ENCODE peak calls at places on chromosomes 12 and 14, in seven cellular contexts. I is HCT116, W is breast epithelium, B is H1, P is endothelial cell of umbilical vein, C is suprapubic skin, L is stomach. Q is an unnamed sample. For H3K4me1, the result is how much of the 10 kb centered on the place peaks cover.

GRCh38 chr12:27922591-27923139 is 49.9 kb downstream of the PTHLH start:
- DNase-seq in C (no peak), I (no peak), W (peak), P (peak), B (no peak), L (no peak), Q (no peak)

GRCh38 chr12:105922670-105923102 is 216.1 kb downstream of the NUAK1 start:
- DNase-seq in C (no peak), L (no peak), I (no peak), W (no peak), B (no peak), P (peak), Q (no peak)

GRCh38 chr14:63727231-63727735 is 582 bp downstream of the SGPP1 start:
- DNase-seq in C (peak), I (no peak), W (no peak), P (peak), B (no peak), L (peak), Q (peak)

GRCh38 chr14:24952851-24953666 is 96.9 kb downstream of the STXBP6 start:
- DNase-seq in L (no peak), W (no peak), P (no peak), B (no peak), I (no peak), C (no peak), Q (no peak)

GRCh38 chr12:1473418-1473817 is 121.0 kb downstream of the FBXL14 start:
- DNase-seq in I (no peak), L (no peak), B (no peak), W (peak), C (no peak), P (peak), Q (peak)

GRCh38 chr12:21675641-21676040 is 18.0 kb upstream of the LDHB start:
- DNase-seq in B (no peak), C (no peak), I (no peak), L (no peak), P (no peak), W (no peak), Q (no peak)

GRCh38 chr12:51339750-51340149 is 6.7 kb downstream of the CELA1 start:
- DNase-seq in I (no peak), B (no peak), C (no peak), W (no peak), L (no peak), P (no peak), Q (no peak)

GRCh38 chr12:120468846-120469449 is 600 bp downstream of the SRSF9 start:
- DNase-seq in L (peak), P (peak), I (no peak), C (peak), B (no peak), W (no peak), Q (peak)

GRCh38 chr12:52361553-52361952 is 5.7 kb downstream of the KRT85 start:
- DNase-seq in I (no peak), B (no peak), L (no peak), P (no peak), C (peak), W (no peak), Q (no peak)

GRCh38 chr14:60506462-60506984 is 2.4 kb upstream of the SIX6 start:
- DNase-seq in L (no peak), P (no peak), C (no peak), W (no peak), I (no peak), B (no peak), Q (no peak)

GRCh38 chr14:81198651-81199050 is 22.1 kb downstream of the GTF2A1 start:
- DNase-seq in W (no peak), C (no peak), B (no peak), I (no peak), P (no peak), L (no peak), Q (no peak)

GRCh38 chr14:29810657-29811056 is 117.0 kb downstream of the PRKD1 start:
- DNase-seq in C (no peak), B (no peak), P (peak), L (peak), I (no peak), W (no peak), Q (no peak)

GRCh38 chr12:81128930-81129554 is 51.2 kb downstream of the ACSS3 start:
- DNase-seq in B (no peak), P (peak), C (no peak), L (no peak), W (no peak), I (peak), Q (no peak)

GRCh38 chr12:15629108-15629507 is 160.1 kb downstream of the EPS8 start:
- DNase-seq in P (peak), C (peak), W (peak), I (peak), L (peak), B (no peak), Q (peak)

GRCh38 chr14:41605550-41606248 is 977 bp upstream of the LRFN5 start:
- DNase-seq in W (no peak), L (no peak), B (no peak), C (no peak), P (no peak), I (no peak), Q (no peak)

GRCh38 chr12:92462527-92462926 is 240.3 kb upstream of the PLEKHG7 start:
- DNase-seq in L (no peak), P (no peak), C (no peak), W (no peak), I (no peak), B (no peak), Q (no peak)

GRCh38 chr12:34403706-34404376 is 381.5 kb downstream of the ALG10 start:
- DNase-seq in W (no peak), P (no peak), B (no peak), C (peak), L (peak), I (no peak), Q (peak)

GRCh38 chr12:53564941-53565340 is 57.7 kb upstream of the NPFF start:
- DNase-seq in L (no peak), B (no peak), I (no peak), P (peak), C (no peak), W (no peak), Q (no peak)

GRCh38 chr14:23881292-23881691 is 72.3 kb upstream of the DHRS4 start:
- DNase-seq in I (no peak), C (no peak), W (no peak), L (no peak), B (no peak), P (no peak), Q (no peak)

GRCh38 chr14:59243174-59243573 is 54.7 kb downstream of the DAAM1 start:
- DNase-seq in C (no peak), B (no peak), I (no peak), L (no peak), W (no peak), P (no peak), Q (no peak)

GRCh38 chr12:104494137-104494815 is 37.5 kb downstream of the CHST11 start:
- DNase-seq in L (no peak), B (no peak), I (no peak), P (no peak), W (peak), C (no peak), Q (no peak)

GRCh38 chr14:85867450-85867849 is 337.5 kb downstream of the FLRT2 start:
- DNase-seq in B (no peak), I (no peak), W (no peak), L (no peak), C (no peak), P (no peak), Q (no peak)

GRCh38 chr14:41022932-41023331 is 583.7 kb upstream of the LRFN5 start:
- DNase-seq in I (no peak), L (no peak), C (no peak), B (no peak), P (no peak), W (no peak), Q (no peak)

GRCh38 chr14:101073598-101073965 is 170.1 kb upstream of the RTL1 start:
- DNase-seq in I (no peak), L (no peak), C (peak), B (no peak), P (no peak), W (peak), Q (no peak)

GRCh38 chr12:81874166-81874565 is 115.0 kb upstream of the PPFIA2 start:
- DNase-seq in B (no peak), L (no peak), C (no peak), W (no peak), P (no peak), I (no peak), Q (no peak)

GRCh38 chr14:99838555-99839193 is 45.5 kb downstream of the EML1 start:
- DNase-seq in B (no peak), I (no peak), P (no peak), L (no peak), C (no peak), W (no peak), Q (no peak)

GRCh38 chr14:73753887-73754880 is 40.0 kb upstream of the PNMA1 start:
- DNase-seq in I (no peak), B (no peak), P (peak), L (no peak), C (no peak), W (no peak), Q (peak)

GRCh38 chr12:132489078-132489601 is 811 bp upstream of the FBRSL1 start:
- DNase-seq in I (no peak), P (peak), C (no peak), L (peak), B (no peak), W (no peak), Q (peak)

GRCh38 chr12:123149088-123149827 is 1.6 kb downstream of the PITPNM2 start:
- DNase-seq in I (no peak), B (no peak), L (no peak), C (peak), P (no peak), W (no peak), Q (no peak)

GRCh38 chr12:14611640-14612203 is 44.0 kb upstream of the PLBD1 start:
- DNase-seq in W (no peak), P (no peak), L (no peak), I (no peak), B (no peak), C (no peak), Q (no peak)

GRCh38 chr14:47917344-47917954 is 242.0 kb upstream of the MDGA2 start:
- DNase-seq in W (no peak), P (peak), C (no peak), I (peak), L (no peak), B (peak), Q (no peak)

GRCh38 chr14:73208390-73208789 is 28.9 kb upstream of the PAPLN start:
- DNase-seq in I (peak), W (no peak), C (no peak), L (no peak), P (no peak), B (no peak), Q (no peak)

DNA sequence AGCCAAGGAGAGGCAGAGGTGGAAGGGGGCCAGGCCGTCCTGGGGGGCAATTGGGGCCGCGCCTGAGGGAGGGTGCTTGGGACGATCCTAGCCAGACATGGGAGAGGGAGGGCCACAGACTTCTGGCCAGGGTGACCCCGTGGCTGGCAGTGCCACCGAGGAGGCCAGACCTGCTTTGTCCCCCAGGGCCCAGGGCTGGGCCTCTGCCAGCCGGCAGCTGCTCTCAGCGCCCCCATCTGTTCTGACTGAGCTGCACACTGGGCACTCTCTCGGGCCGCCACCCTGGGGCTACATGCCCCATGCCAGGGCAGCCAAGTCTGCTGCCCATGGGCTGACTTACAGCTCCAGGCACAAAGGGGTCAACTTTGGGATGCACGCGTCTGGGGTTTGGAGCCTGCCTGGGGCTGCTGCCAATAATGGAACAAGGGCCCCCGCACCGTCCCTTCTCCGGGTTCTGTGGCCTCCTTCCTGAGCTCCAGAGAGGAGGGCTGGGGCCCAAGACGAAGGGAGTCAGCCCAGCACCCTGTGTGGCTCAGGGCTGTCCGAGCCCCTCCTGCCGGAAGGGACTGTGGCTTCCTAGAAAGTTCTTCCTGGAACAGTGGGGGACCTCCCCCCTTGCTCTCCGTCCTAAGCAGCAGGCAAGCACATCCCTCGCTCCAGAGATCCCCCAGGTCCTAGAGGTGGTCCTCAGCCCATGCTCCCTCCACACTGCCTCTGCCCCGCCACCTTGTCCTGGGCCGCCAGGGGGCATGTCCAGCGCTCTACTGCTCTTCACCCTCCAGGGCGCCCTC is 1.1 kb downstream of the ADSS1 start:
- DNase-seq in I (no peak), C (no peak), L (peak), W (no peak), P (no peak), B (no peak), Q (peak)
- TF ChIP-seq POLR2A in I (no peak), C (no peak), L (no peak), W (no peak), P (no peak), B (no peak), Q (no peak)

GRCh38 chr12:2490746-2491145 is 304.0 kb upstream of the FKBP4 start:
- DNase-seq in B (no peak), L (no peak), P (peak), I (no peak), C (no peak), W (no peak), Q (no peak)

GRCh38 chr12:2494490-2495192 is 300.1 kb upstream of the FKBP4 start:
- DNase-seq in I (no peak), P (no peak), C (no peak), L (no peak), B (no peak), W (no peak), Q (peak)

GRCh38 chr12:2493086-2493485 is 301.7 kb upstream of the FKBP4 start:
- DNase-seq in W (no peak), B (no peak), I (no peak), P (no peak), C (no peak), L (no peak), Q (no peak)

GRCh38 chr12:2489266-2489665 is 305.5 kb upstream of the FKBP4 start:
- DNase-seq in I (no peak), C (no peak), W (no peak), L (no peak), P (no peak), B (no peak), Q (no peak)

DNA sequence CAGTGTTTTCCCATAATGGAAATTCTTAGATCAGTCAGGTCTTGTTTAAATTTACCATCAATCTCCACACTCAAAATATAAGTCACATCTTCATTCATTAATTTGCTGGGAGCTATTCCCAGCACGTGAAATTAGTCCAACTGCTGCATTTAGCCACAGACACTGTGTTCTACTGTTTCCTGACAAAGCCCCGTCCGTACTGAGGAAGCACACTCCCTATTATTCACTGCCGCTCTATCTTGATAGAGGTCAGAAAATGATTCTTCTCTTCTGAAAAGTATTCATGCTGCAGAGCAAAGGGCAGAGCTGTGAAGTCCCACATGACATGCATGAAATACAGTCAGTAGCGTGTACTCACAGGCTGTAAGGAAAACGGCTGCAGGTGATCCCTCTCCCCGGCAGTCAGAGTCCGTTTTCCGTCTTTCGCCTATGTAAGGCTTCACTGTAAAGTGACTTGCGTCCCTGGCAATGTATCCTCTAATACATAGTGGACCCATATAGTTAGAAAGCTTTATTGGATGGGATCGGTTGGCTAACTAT is 302.5 kb upstream of the FKBP4 start:
- DNase-seq in L (no peak), B (no peak), P (no peak), W (no peak), I (no peak), C (no peak), Q (no peak)
- H3K4me1 ChIP-seq in L (under half), B (under half), P (under half), W (under half), I (under half), C (under half), Q (under half)

DNA sequence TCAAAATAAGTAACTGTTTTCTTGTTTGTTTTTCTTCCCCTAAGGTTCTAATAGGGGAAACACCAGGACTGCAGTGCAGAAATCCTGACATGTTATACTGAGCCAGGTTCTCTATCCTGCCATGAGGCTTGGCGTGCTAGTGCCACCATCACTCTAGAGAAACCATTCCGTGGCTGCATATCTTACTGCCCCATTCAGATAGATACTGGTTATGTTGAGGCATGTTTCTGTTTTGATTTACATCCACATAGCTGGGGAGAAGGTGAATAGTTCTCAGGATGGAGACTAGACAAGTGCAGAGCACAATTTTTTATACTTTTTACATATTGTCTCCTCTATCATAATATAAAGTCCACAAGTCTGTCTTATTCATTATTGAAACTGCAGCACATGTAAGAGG is 11.5 kb downstream of the MAGOHB start:
- DNase-seq in C (no peak), B (no peak), W (no peak), I (no peak), P (no peak), L (no peak), Q (no peak)
- TF ChIP-seq POLR2AphosphoS5 in C (no peak), B (no peak), W (no peak), I (no peak), P (no peak), L (no peak), Q (no peak)

GRCh38 chr14:89954045-89955021 is at the start of gene EFCAB11:
- DNase-seq in C (peak), L (peak), B (peak), I (peak), W (peak), P (peak), Q (peak)
- TF ChIP-seq POLR2A in C (no peak), L (no peak), B (peak), I (peak), W (no peak), P (peak), Q (peak)

GRCh38 chr14:68583527-68584275 is 209.2 kb downstream of the ZFP36L1 start:
- DNase-seq in I (no peak), B (no peak), P (no peak), C (no peak), L (no peak), W (peak), Q (no peak)

GRCh38 chr14:68580676-68581075 is 212.2 kb downstream of the ZFP36L1 start:
- DNase-seq in P (no peak), W (no peak), L (no peak), B (no peak), I (no peak), C (no peak), Q (no peak)

GRCh38 chr14:68580096-68580640 is 212.7 kb downstream of the ZFP36L1 start:
- DNase-seq in L (no peak), W (no peak), I (no peak), C (no peak), B (no peak), P (no peak), Q (no peak)

GRCh38 chr14:68585690-68586089 is 207.2 kb downstream of the ZFP36L1 start:
- DNase-seq in P (no peak), C (no peak), W (no peak), I (no peak), L (no peak), B (no peak), Q (no peak)

GRCh38 chr14:68584786-68585185 is 208.1 kb downstream of the ZFP36L1 start:
- DNase-seq in L (no peak), I (no peak), W (no peak), P (no peak), B (no peak), C (no peak), Q (no peak)
- H3K4me1 ChIP-seq in L (under half), I (half or more), W (under half), P (under half), B (under half), C (half or more), Q (under half)

DNA sequence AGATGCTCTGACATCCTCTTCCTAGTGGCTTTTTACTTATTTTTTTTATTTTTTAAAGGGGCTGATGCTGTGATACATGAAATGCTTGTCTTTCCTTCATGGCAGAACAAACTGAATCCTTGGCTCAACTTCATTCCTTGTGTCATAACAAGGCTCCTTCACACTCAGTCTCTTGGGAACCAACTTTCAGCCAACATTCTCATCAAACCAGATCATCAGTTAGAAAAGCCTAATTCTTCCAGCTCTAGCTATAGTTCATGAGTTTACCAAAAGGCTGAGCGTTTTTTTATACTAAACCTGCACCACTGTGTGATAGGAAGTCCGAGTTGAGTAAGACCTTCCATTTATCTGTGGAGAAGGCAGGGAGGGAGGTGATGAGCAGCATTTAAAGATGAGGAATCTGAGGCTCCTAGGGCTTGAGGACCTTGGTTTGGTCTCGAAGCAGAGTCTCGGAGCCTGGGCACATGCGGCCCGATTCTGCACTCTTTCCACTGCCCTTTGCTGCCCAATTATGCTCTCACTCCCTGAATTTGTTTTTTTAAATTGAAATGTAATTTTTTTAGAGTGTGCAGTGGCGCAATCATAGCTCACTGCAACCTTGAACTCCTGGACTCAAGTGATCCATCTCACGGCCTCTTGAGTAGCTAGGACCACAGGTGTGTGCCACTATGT is 8.2 kb downstream of the GPRC5D start:
- DNase-seq in C (no peak), I (no peak), P (no peak), B (no peak), W (no peak), L (no peak), Q (no peak)
- TF ChIP-seq POLR2AphosphoS5 in C (no peak), I (no peak), P (no peak), B (no peak), W (no peak), L (no peak), Q (no peak)

Q was measured in transverse colon.